ENCODE peak calls at places on chromosomes 4 and X, in six cellular contexts. One of them, this sample, is unnamed.

GRCh38 chrX:25034889-25035288 is 19.1 kb upstream of the ARX start:
- DNase-seq in kidney epithelial cell: no peak
- DNase-seq in lower leg skin: no peak
- DNase-seq in BJ: no peak
- DNase-seq in upper lobe of left lung: no peak
- DNase-seq in tibial artery: no peak
- DNase-seq in this sample: no peak

GRCh38 chrX:151633157-151633556 is 62.1 kb upstream of the PRRG3 start:
- DNase-seq in kidney epithelial cell: no peak
- DNase-seq in lower leg skin: no peak
- DNase-seq in BJ: no peak
- DNase-seq in upper lobe of left lung: no peak
- DNase-seq in tibial artery: no peak
- DNase-seq in this sample: no peak

GRCh38 chrX:96685205-96686099 is 810 bp downstream of the DIAPH2 start:
- DNase-seq in kidney epithelial cell: no peak
- DNase-seq in lower leg skin: no peak
- DNase-seq in BJ: no peak
- DNase-seq in upper lobe of left lung: peak; percentile 55
- DNase-seq in tibial artery: peak; percentile 70
- DNase-seq in this sample: no peak

GRCh38 chrX:53479295-53479694 is 45.1 kb upstream of the HSD17B10 start:
- DNase-seq in kidney epithelial cell: no peak
- DNase-seq in lower leg skin: no peak
- DNase-seq in BJ: no peak
- DNase-seq in upper lobe of left lung: no peak
- DNase-seq in tibial artery: no peak
- DNase-seq in this sample: no peak

GRCh38 chr4:478373-478772 is 20.6 kb downstream of the ZNF721 start:
- DNase-seq in kidney epithelial cell: no peak
- DNase-seq in lower leg skin: no peak
- DNase-seq in BJ: no peak
- DNase-seq in upper lobe of left lung: no peak
- DNase-seq in tibial artery: no peak
- DNase-seq in this sample: no peak

GRCh38 chr4:81164126-81164525 is 50.9 kb downstream of the PRKG2 start:
- DNase-seq in kidney epithelial cell: no peak
- DNase-seq in lower leg skin: no peak
- DNase-seq in BJ: no peak
- DNase-seq in upper lobe of left lung: no peak
- DNase-seq in tibial artery: no peak
- DNase-seq in this sample: no peak

GRCh38 chr4:51831133-51831532 is 11.8 kb upstream of the DCUN1D4 start:
- DNase-seq in kidney epithelial cell: no peak
- DNase-seq in lower leg skin: peak; percentile 86
- DNase-seq in BJ: no peak
- DNase-seq in upper lobe of left lung: peak; percentile 47
- DNase-seq in tibial artery: peak; percentile 72
- DNase-seq in this sample: no peak

GRCh38 chr4:4606321-4606720 is 64.5 kb upstream of the STX18 start:
- DNase-seq in kidney epithelial cell: no peak
- DNase-seq in lower leg skin: peak; percentile 79
- DNase-seq in BJ: no peak
- DNase-seq in upper lobe of left lung: no peak
- DNase-seq in tibial artery: no peak
- DNase-seq in this sample: peak; percentile 50

GRCh38 chrX:115344885-115345653 is 55.6 kb downstream of the LUZP4 start:
- DNase-seq in kidney epithelial cell: peak; percentile 83
- DNase-seq in lower leg skin: peak; percentile 96
- DNase-seq in BJ: peak; percentile 71
- DNase-seq in upper lobe of left lung: peak; percentile 90
- DNase-seq in tibial artery: peak; percentile 94
- DNase-seq in this sample: peak; percentile 70

GRCh38 chr4:54872246-54872645 is 214.5 kb downstream of the KIT start:
- DNase-seq in kidney epithelial cell: no peak
- DNase-seq in lower leg skin: no peak
- DNase-seq in BJ: peak; percentile 40
- DNase-seq in upper lobe of left lung: no peak
- DNase-seq in tibial artery: no peak
- DNase-seq in this sample: no peak

GRCh38 chr4:5238106-5238505 is 186.8 kb downstream of the STK32B start:
- DNase-seq in kidney epithelial cell: no peak
- DNase-seq in lower leg skin: no peak
- DNase-seq in BJ: peak; percentile 76
- DNase-seq in upper lobe of left lung: no peak
- DNase-seq in tibial artery: no peak
- DNase-seq in this sample: no peak

GRCh38 chr4:181261279-181261678 is 981.9 kb upstream of the TENM3 start:
- DNase-seq in kidney epithelial cell: no peak
- DNase-seq in lower leg skin: no peak
- DNase-seq in BJ: no peak
- DNase-seq in upper lobe of left lung: no peak
- DNase-seq in tibial artery: no peak
- DNase-seq in this sample: no peak

GRCh38 chrX:16512401-16512776 is 137.6 kb upstream of the S100G start:
- DNase-seq in kidney epithelial cell: no peak
- DNase-seq in lower leg skin: no peak
- DNase-seq in BJ: no peak
- DNase-seq in upper lobe of left lung: no peak
- DNase-seq in tibial artery: no peak
- DNase-seq in this sample: no peak
- H3K4me3 ChIP-seq in kidney epithelial cell: no peak overlapping the region
- H3K4me3 ChIP-seq in lower leg skin: no peak overlapping the region
- H3K4me3 ChIP-seq in BJ: no peak overlapping the region
- H3K4me3 ChIP-seq in upper lobe of left lung: no peak overlapping the region
- H3K4me3 ChIP-seq in tibial artery: no peak overlapping the region
- H3K4me3 ChIP-seq in this sample: no peak overlapping the region

GRCh38 chr4:2008921-2009650 is at the start of gene NELFA:
- DNase-seq in kidney epithelial cell: peak; percentile 64
- DNase-seq in lower leg skin: peak; percentile 98
- DNase-seq in BJ: peak; percentile 28
- DNase-seq in upper lobe of left lung: peak; percentile 97
- DNase-seq in tibial artery: peak; percentile 96
- DNase-seq in this sample: peak; percentile 61

GRCh38 chr4:2006956-2007653 is 1.7 kb downstream of the NELFA start:
- DNase-seq in kidney epithelial cell: no peak
- DNase-seq in lower leg skin: no peak
- DNase-seq in BJ: no peak
- DNase-seq in upper lobe of left lung: no peak
- DNase-seq in tibial artery: no peak
- DNase-seq in this sample: no peak

GRCh38 chr4:2008671-2008920 is 178 bp downstream of the NELFA start:
- DNase-seq in kidney epithelial cell: no peak
- DNase-seq in lower leg skin: no peak
- DNase-seq in BJ: no peak
- DNase-seq in upper lobe of left lung: no peak
- DNase-seq in tibial artery: no peak
- DNase-seq in this sample: no peak

GRCh38 chr4:2007804-2008670 is 737 bp downstream of the NELFA start:
- DNase-seq in kidney epithelial cell: no peak
- DNase-seq in lower leg skin: no peak
- DNase-seq in BJ: no peak
- DNase-seq in upper lobe of left lung: no peak
- DNase-seq in tibial artery: no peak
- DNase-seq in this sample: no peak

DNA sequence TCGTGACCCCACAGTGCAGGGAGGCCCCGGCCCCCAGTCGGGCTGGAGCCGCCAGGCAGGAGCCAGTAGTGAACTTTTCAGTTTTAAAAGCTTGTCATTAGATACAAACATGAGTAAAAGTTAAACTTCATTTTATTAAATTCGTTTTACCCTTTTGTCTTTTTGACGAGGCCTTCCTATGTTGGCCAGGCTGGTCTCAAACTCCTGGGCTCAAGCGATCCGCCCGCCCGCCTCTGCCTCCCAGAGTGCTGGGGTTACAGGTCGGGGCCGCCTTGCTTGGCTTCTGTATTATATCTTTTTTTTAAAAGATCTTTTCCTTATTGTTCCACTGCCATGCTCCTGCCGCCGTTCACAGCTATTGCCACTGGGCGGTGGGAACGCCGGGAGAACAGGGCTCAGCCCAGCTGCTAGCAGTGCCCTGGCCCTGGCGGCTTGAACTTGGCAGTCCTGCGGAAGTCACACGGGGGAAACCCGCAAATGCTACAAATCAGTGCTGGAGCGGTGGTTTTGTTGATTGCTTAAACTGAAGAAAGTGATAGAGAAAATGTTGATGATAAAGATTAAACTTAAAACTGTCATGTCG is 968 bp upstream of the NELFA start:
- DNase-seq in kidney epithelial cell: peak; percentile 25
- DNase-seq in lower leg skin: peak; percentile 88
- DNase-seq in BJ: no peak
- DNase-seq in upper lobe of left lung: peak; percentile 71
- DNase-seq in tibial artery: peak; percentile 69
- DNase-seq in this sample: peak; percentile 59
- TF ChIP-seq CTCF in kidney epithelial cell: peak; percentile 51
- TF ChIP-seq CTCF in lower leg skin: no peak
- TF ChIP-seq CTCF in BJ: peak; percentile 35
- TF ChIP-seq CTCF in upper lobe of left lung: no peak
- TF ChIP-seq CTCF in tibial artery: peak; percentile 10
- TF ChIP-seq CTCF in this sample: peak; percentile 48

DNA sequence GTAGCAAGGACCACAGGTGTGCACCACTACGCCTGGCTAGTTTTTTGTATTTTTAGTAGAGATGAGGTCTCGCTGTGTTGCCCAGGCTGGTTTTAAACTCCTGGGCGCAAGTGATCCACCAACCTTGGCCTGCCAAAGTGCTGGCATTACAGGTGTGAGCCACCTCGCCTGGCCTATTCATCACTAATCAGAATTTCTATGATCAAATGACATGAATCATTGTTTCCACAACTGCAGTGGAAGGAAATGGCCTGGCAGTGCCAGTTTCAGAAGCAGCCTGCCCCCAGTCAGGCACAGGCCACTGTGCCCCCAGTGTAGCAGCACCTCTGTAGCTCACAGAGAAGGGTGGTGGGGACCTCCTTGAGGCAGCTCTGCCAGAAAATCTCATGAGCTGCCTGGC is 66.0 kb upstream of the MSANTD1 start:
- DNase-seq in kidney epithelial cell: no peak
- DNase-seq in lower leg skin: no peak
- DNase-seq in BJ: no peak
- DNase-seq in upper lobe of left lung: no peak
- DNase-seq in tibial artery: no peak
- DNase-seq in this sample: no peak
- H3K4me3 ChIP-seq in kidney epithelial cell: no peak overlapping the region
- H3K4me3 ChIP-seq in lower leg skin: no peak overlapping the region
- H3K4me3 ChIP-seq in BJ: no peak overlapping the region
- H3K4me3 ChIP-seq in upper lobe of left lung: no peak overlapping the region
- H3K4me3 ChIP-seq in tibial artery: no peak overlapping the region
- H3K4me3 ChIP-seq in this sample: no peak overlapping the region

GRCh38 chr4:122224348-122224747 is 72.2 kb downstream of the BLTP1 start:
- DNase-seq in kidney epithelial cell: no peak
- DNase-seq in lower leg skin: no peak
- DNase-seq in BJ: no peak
- DNase-seq in upper lobe of left lung: no peak
- DNase-seq in tibial artery: no peak
- DNase-seq in this sample: no peak
- TF ChIP-seq CTCF in kidney epithelial cell: no peak
- TF ChIP-seq CTCF in lower leg skin: no peak
- TF ChIP-seq CTCF in BJ: peak; percentile 27
- TF ChIP-seq CTCF in upper lobe of left lung: no peak
- TF ChIP-seq CTCF in tibial artery: no peak
- TF ChIP-seq CTCF in this sample: peak; percentile 50

DNA sequence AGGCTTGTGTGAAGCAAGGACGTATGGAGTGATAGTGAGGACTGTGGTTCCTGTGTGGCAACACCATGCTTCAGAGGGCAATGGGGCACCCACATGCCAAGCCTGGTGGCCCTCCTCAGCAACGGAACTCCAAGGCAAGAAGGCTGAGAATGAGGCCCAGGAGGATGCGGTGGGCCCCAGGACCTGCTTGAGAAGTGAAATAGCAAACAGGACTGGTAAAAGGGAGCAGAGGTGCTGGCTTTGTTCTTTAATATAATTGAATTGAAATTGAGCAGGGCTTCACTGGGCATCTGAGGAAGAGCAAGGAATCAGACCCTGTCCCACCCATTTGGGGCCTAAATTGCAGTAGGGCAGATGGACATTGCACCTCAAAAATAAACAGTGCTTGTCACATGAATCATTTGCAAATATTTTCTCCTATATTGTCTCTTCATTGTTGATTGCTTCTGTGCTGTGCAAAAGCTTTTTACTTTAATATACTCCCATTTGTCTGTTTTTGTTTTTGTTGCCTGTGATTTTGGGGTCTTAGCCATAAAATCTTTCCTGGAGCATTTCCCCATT is 2.3 kb downstream of the TMEM187 start:
- DNase-seq in kidney epithelial cell: no peak
- DNase-seq in lower leg skin: no peak
- DNase-seq in BJ: no peak
- DNase-seq in upper lobe of left lung: no peak
- DNase-seq in tibial artery: no peak
- DNase-seq in this sample: no peak
- H3K4me3 ChIP-seq in kidney epithelial cell: no peak overlapping the region
- H3K4me3 ChIP-seq in lower leg skin: no peak overlapping the region
- H3K4me3 ChIP-seq in BJ: no peak overlapping the region
- H3K4me3 ChIP-seq in upper lobe of left lung: no peak overlapping the region
- H3K4me3 ChIP-seq in tibial artery: no peak overlapping the region
- H3K4me3 ChIP-seq in this sample: no peak overlapping the region

GRCh38 chrX:42366181-42366580 is 411.8 kb downstream of the PPP1R2C start:
- DNase-seq in kidney epithelial cell: no peak
- DNase-seq in lower leg skin: no peak
- DNase-seq in BJ: no peak
- DNase-seq in upper lobe of left lung: no peak
- DNase-seq in tibial artery: no peak
- DNase-seq in this sample: no peak
- TF ChIP-seq CTCF in kidney epithelial cell: no peak
- TF ChIP-seq CTCF in lower leg skin: no peak
- TF ChIP-seq CTCF in BJ: no peak
- TF ChIP-seq CTCF in upper lobe of left lung: no peak
- TF ChIP-seq CTCF in tibial artery: no peak
- TF ChIP-seq CTCF in this sample: no peak